ENCODE peak calls at places on chromosomes 4 and X, in five cellular contexts. T is A549; G is CD8-positive, alpha-beta T cell; K is cardiac muscle cell; S is CD8-positive, alpha-beta memory T cell. B is an unnamed sample. For H3K4me1, the result is how much of the 10 kb centered on the place peaks cover.

GRCh38 chr4:56197387-56197786 is 189.9 kb downstream of the AASDH start:
- DNase-seq in T (no peak), G (no peak), K (peak), S (no peak), B (no peak)

GRCh38 chrX:13029341-13029740 is 15.1 kb downstream of the FAM9C start:
- DNase-seq in T (peak), G (no peak), K (peak), S (no peak), B (peak)

GRCh38 chr4:858136-858535 is 32.2 kb upstream of the CPLX1 start:
- DNase-seq in G (no peak), T (no peak), S (no peak), K (no peak), B (no peak)

GRCh38 chrX:65196758-65197371 is 220.6 kb upstream of the ZC4H2 start:
- DNase-seq in T (peak), K (no peak), S (no peak), G (no peak), B (peak)

GRCh38 chr4:169795585-169795984 is 37.8 kb upstream of the HPF1 start:
- DNase-seq in T (no peak), K (no peak), S (no peak), G (no peak), B (peak)

GRCh38 chr4:41339812-41340809 is 83.4 kb downstream of the UCHL1 start:
- DNase-seq in G (no peak), T (peak), K (peak), S (no peak), B (peak)

GRCh38 chr4:147049940-147050852 is 104.5 kb upstream of the TTC29 start:
- DNase-seq in T (no peak), G (no peak), S (no peak), K (peak), B (peak)

GRCh38 chr4:72974694-72975487 is 94.6 kb downstream of the COX18 start:
- DNase-seq in S (no peak), G (no peak), K (peak), T (peak), B (no peak)

GRCh38 chrX:141375011-141375730 is 132.9 kb upstream of the SPANXC start:
- DNase-seq in K (peak), T (no peak), G (no peak), S (no peak), B (no peak)

GRCh38 chr4:7186081-7186480 is 6.3 kb upstream of the SORCS2 start:
- DNase-seq in T (no peak), S (no peak), G (no peak), K (no peak), B (no peak)

GRCh38 chrX:53088136-53088974 is 5.6 kb upstream of the KANTR start:
- DNase-seq in T (peak), S (peak), G (peak), K (peak), B (no peak)

GRCh38 chr4:141346144-141346543 is 125.4 kb downstream of the ZNF330 start:
- DNase-seq in T (peak), G (no peak), S (no peak), K (peak), B (peak)

GRCh38 chrX:132165651-132166050 is 37.8 kb upstream of the FRMD7 start:
- DNase-seq in G (no peak), S (no peak), T (no peak), K (no peak), B (no peak)

GRCh38 chr4:110633358-110634319 is 10.8 kb upstream of the PITX2 start:
- DNase-seq in T (no peak), S (no peak), K (no peak), G (no peak), B (no peak)

GRCh38 chr4:14800977-14801376 is 201.3 kb upstream of the CPEB2 start:
- DNase-seq in K (no peak), T (no peak), S (no peak), G (no peak), B (no peak)

GRCh38 chrX:13863326-13863725 is 46.4 kb upstream of the GPM6B start:
- DNase-seq in T (no peak), K (no peak), S (no peak), G (no peak), B (peak)

GRCh38 chrX:10525381-10525780 is 95.0 kb downstream of the MID1 start:
- DNase-seq in T (no peak), K (peak), G (no peak), S (no peak), B (no peak)

GRCh38 chrX:43949669-43950068 is 23.5 kb downstream of the NDP start:
- DNase-seq in T (peak), S (peak), K (no peak), G (no peak), B (peak)

GRCh38 chr4:148514581-148514980 is 72.4 kb upstream of the NR3C2 start:
- DNase-seq in G (no peak), S (no peak), K (no peak), T (no peak), B (no peak)

GRCh38 chrX:16457239-16457638 is 192.7 kb upstream of the S100G start:
- DNase-seq in S (no peak), K (no peak), T (no peak), G (no peak), B (no peak)
- H3K4me1 ChIP-seq in S (under half), K (under half), T (under half), G (under half), B (under half)

DNA sequence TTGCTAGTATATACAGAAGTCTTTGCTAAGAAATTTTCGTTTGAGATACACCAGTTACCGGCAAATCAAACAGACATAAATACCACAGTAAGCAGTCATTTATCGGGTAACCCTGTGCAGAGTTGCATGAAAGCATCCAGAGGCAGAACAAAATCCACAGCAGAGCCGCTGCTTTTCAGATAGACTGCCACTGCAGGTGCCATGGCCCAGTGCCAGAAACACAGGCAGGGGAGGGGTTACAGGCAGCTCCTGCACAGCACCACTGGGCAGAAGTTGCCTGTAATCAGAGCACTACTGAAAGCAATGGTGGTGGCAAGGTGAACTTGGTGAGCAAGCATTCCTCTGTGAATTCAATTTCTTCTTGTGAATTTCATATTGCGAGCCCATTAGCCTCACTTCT is 179.0 kb upstream of the MAB21L2 start:
- DNase-seq in K (no peak), G (no peak), S (no peak), T (no peak), B (peak)
- H3K4me3 ChIP-seq in K (no peak), G (no peak), S (no peak), T (no peak), B (no peak)

GRCh38 chr4:165203541-165204461 is 3.6 kb upstream of the KLHL2 start:
- DNase-seq in S (no peak), T (no peak), G (no peak), K (no peak), B (no peak)

GRCh38 chr4:165207016-165207430 is 338 bp upstream of the KLHL2 start:
- DNase-seq in K (peak), S (peak), T (peak), G (no peak), B (peak)

GRCh38 chr4:165201806-165202205 is 5.6 kb upstream of the KLHL2 start:
- DNase-seq in T (no peak), G (no peak), K (peak), S (no peak), B (no peak)

GRCh38 chr4:165207431-165208321 is at the start of gene KLHL2:
- DNase-seq in S (peak), G (peak), T (peak), K (peak), B (peak)

GRCh38 chr4:165204462-165204830 is 2.9 kb upstream of the KLHL2 start:
- DNase-seq in S (no peak), G (no peak), K (no peak), T (no peak), B (no peak)
- H3K4me1 ChIP-seq in S (under half), G (under half), K (under half), T (under half), B (under half)

GRCh38 chrX:69287025-69287540 is 121.8 kb upstream of the PJA1 start:
- DNase-seq in S (no peak), G (no peak), T (no peak), K (no peak), B (no peak)

GRCh38 chrX:69284491-69284890 is 119.2 kb upstream of the PJA1 start:
- DNase-seq in G (no peak), S (no peak), T (no peak), K (no peak), B (no peak)

GRCh38 chrX:69286546-69286906 is 121.3 kb upstream of the PJA1 start:
- DNase-seq in K (no peak), S (no peak), T (no peak), G (no peak), B (no peak)

GRCh38 chrX:69285881-69286545 is 120.8 kb upstream of the PJA1 start:
- DNase-seq in G (peak), K (peak), T (peak), S (peak), B (peak)

GRCh38 chrX:69285401-69285871 is 120.2 kb upstream of the PJA1 start:
- DNase-seq in S (no peak), G (no peak), K (peak), T (no peak), B (peak)
- H3K4me3 ChIP-seq in S (no peak), G (peak), K (peak), T (peak), B (peak)

DNA sequence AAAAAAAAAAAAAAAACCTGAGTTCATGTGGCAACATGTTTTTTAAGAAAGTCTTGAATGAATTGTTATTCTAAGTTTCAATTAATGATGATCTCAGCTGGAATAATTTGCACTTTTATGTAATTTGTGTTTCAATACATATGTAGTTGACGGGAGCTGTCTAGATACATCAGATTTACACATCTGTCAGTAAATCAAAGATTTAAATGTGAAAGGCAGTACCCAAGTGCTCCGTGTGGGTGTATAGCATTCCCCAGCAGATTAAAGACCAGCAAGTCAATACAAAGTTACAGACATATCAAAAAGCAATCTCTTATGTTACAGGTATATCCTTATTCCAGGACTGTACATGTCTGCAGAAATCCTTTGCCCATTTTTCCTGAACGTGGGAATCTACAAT is 35.2 kb downstream of the SYNPO2 start:
- DNase-seq in T (no peak), K (no peak), G (no peak), S (no peak), B (no peak)
- H3K4me1 ChIP-seq in T (under half), K (under half), G (under half), S (under half), B (under half)

GRCh38 chrX:108088511-108088910 is 2.8 kb downstream of the PSMD10 start:
- DNase-seq in K (no peak), T (no peak), G (no peak), S (no peak), B (no peak)

GRCh38 chrX:108091878-108092291 is 307 bp downstream of the ATG4A start:
- DNase-seq in T (peak), G (no peak), K (no peak), S (no peak), B (no peak)

GRCh38 chrX:108091266-108091877 is at the start of the genes ATG4A and PSMD10:
- DNase-seq in S (peak), G (peak), T (peak), K (peak), B (peak)

GRCh38 chrX:108087792-108088191 is 3.5 kb downstream of the PSMD10 start:
- DNase-seq in S (no peak), G (no peak), K (no peak), T (no peak), B (no peak)

GRCh38 chrX:108090474-108091265 is 672 bp downstream of the PSMD10 start:
- DNase-seq in G (no peak), T (peak), S (no peak), K (peak), B (peak)
- H3K4me3 ChIP-seq in G (peak), T (peak), S (peak), K (peak), B (peak)

DNA sequence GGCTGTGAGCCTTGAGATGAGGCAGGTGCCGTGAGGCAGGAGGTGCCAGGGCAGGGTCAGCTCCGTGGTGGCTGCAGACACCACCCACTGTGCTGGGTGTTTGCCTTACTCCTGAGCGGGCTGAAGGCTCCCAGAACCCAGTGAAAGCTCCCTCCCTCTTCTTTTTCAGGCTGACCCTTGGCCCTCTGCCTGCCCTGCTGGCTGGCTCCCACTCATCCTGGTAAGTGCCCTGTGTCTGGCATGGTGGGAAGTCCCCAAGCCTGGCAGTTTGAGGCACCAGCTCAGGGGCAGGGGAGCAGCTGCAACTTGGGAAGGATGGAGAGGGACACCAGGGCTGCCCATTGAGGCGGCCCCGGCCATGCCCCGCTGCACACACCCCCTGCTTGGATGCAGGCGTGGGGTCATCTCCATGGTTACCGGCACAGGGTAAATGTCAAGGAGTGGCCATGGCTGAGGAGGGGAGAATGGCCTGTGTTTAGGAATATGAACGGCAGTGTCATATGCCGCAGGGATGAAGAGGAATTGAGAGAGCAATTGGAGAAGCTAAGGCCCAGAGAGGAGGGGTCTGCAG is 16.8 kb downstream of the SH3BP2 start:
- DNase-seq in T (no peak), K (no peak), G (no peak), S (no peak), B (no peak)
- H3K4me1 ChIP-seq in T (under half), K (under half), G (under half), S (under half), B (under half)

GRCh38 chr4:10459305-10459704 is 2.1 kb upstream of the ZNF518B start:
- DNase-seq in T (no peak), S (no peak), G (no peak), K (no peak), B (no peak)

GRCh38 chr4:10456270-10457254 is 664 bp downstream of the ZNF518B start:
- DNase-seq in G (peak), T (peak), S (peak), K (peak), B (peak)

GRCh38 chr4:10455133-10455532 is 2.1 kb downstream of the ZNF518B start:
- DNase-seq in T (no peak), S (no peak), K (no peak), G (no peak), B (no peak)

GRCh38 chr4:10458190-10458589 is 964 bp upstream of the ZNF518B start:
- DNase-seq in K (no peak), G (no peak), T (no peak), S (no peak), B (no peak)

GRCh38 chr4:10457255-10457801 is at the start of gene ZNF518B:
- DNase-seq in K (peak), G (peak), T (peak), S (peak), B (peak)
- H3K4me3 ChIP-seq in K (peak), G (peak), T (peak), S (peak), B (peak)

GRCh38 chrX:123975180-123975579 is 13.7 kb downstream of the STAG2 start:
- DNase-seq in S (no peak), G (no peak), T (no peak), K (peak), B (no peak)

GRCh38 chrX:123971963-123972362 is 10.5 kb downstream of the STAG2 start:
- DNase-seq in T (no peak), K (peak), G (no peak), S (no peak), B (no peak)

GRCh38 chrX:123976671-123977316 is 15.3 kb downstream of the STAG2 start:
- DNase-seq in G (no peak), K (peak), S (no peak), T (peak), B (peak)
- H3K4me1 ChIP-seq in G (under half), K (under half), S (under half), T (half or more), B (under half)

DNA sequence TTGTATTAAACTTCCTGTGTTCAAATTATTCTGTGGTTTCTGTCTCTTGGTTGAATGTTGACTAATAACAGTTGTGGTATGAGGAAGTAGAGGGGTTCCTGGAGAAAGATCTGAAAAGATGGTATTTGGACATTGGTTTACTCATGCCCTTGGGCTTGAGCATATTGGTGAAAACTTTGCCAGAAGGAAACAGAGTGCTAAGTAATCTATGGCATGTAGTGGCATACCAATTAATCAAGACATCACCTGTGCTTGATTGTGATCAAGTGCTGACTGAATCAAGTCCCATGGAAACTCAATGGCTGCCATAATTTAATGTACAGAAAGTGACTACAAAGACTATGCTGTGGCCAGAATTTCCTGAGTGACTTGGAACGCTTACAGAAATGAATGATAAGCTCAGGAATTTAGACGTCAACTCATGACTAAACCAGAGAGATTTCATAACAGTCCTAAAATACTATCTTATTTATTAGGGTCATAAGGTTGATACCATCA is 2063.0 kb downstream of the ARAP2 start:
- DNase-seq in K (peak), G (no peak), T (peak), S (no peak), B (no peak)
- H3K4me3 ChIP-seq in K (no peak), G (no peak), T (no peak), S (no peak), B (no peak)